ENCODE peak calls at places on chromosomes 16 and 17, in ten cellular contexts. H, G, J, M, Y, N, X, L, A and O are unnamed samples.

GRCh38 chr17:78986048-78986648 is 6.4 kb upstream of the LGALS3BP start:
- DNase-seq in X (no peak), A (peak; percentile 60), L (no peak), Y (no peak), J (no peak), H (peak; percentile 78), M (peak; percentile 41), G (peak; percentile 39), N (no peak), O (no peak)

GRCh38 chr16:78866556-78866955 is 734.0 kb downstream of the MAF start:
- DNase-seq in A (no peak), G (no peak), L (no peak), J (no peak), N (peak; percentile 57), X (no peak), Y (no peak), H (no peak), M (no peak), O (no peak)

GRCh38 chr16:47983999-47984580 is 171.7 kb downstream of the ABCC12 start:
- DNase-seq in Y (peak; percentile 83), L (no peak), X (no peak), J (no peak), A (no peak), G (no peak), N (no peak), M (no peak), H (no peak), O (no peak)

GRCh38 chr16:69522732-69523404 is 42.9 kb upstream of the NFAT5 start:
- DNase-seq in N (no peak), H (peak; percentile 57), X (no peak), M (peak; percentile 76), G (no peak), J (no peak), L (no peak), A (no peak), Y (no peak), O (no peak)

GRCh38 chr17:66255527-66255971 is 26.3 kb upstream of the APOH start:
- DNase-seq in X (no peak), J (no peak), A (no peak), M (no peak), L (no peak), H (no peak), Y (no peak), N (no peak), G (no peak), O (no peak)

GRCh38 chr17:76994237-76994637 is 126.0 kb downstream of the MGAT5B start:
- DNase-seq in N (no peak), G (no peak), L (no peak), H (no peak), A (no peak), J (no peak), X (no peak), M (peak; percentile 39), Y (no peak), O (no peak)

GRCh38 chr16:27333549-27333948 is 19.8 kb downstream of the IL4R start:
- DNase-seq in X (no peak), M (no peak), A (no peak), H (no peak), N (no peak), L (no peak), Y (no peak), G (no peak), J (no peak), O (no peak)

GRCh38 chr17:7004398-7005253 is 7.8 kb upstream of the RNASEK start:
- DNase-seq in X (no peak), Y (no peak), N (peak; percentile 47), G (peak; percentile 54), A (no peak), M (peak; percentile 85), H (peak; percentile 72), L (no peak), J (no peak), O (no peak)

GRCh38 chr16:3143189-3143588 is 8.4 kb downstream of the ZNF213 start:
- DNase-seq in A (no peak), L (no peak), N (no peak), G (no peak), M (no peak), J (no peak), Y (no peak), X (no peak), H (no peak), O (no peak)

GRCh38 chr16:3142770-3143169 is 7.9 kb downstream of the ZNF213 start:
- DNase-seq in A (no peak), H (no peak), M (no peak), L (no peak), G (no peak), Y (no peak), X (no peak), N (no peak), J (no peak), O (no peak)

GRCh38 chr16:3145151-3145550 is 10.3 kb downstream of the ZNF213 start:
- DNase-seq in L (no peak), J (no peak), X (no peak), Y (no peak), N (no peak), A (no peak), H (no peak), M (no peak), G (no peak), O (peak; percentile 50)

GRCh38 chr16:3144331-3144881 is 9.6 kb downstream of the ZNF213 start:
- DNase-seq in G (no peak), J (no peak), L (no peak), N (no peak), X (no peak), H (no peak), A (no peak), M (no peak), Y (no peak), O (peak; percentile 59)

DNA sequence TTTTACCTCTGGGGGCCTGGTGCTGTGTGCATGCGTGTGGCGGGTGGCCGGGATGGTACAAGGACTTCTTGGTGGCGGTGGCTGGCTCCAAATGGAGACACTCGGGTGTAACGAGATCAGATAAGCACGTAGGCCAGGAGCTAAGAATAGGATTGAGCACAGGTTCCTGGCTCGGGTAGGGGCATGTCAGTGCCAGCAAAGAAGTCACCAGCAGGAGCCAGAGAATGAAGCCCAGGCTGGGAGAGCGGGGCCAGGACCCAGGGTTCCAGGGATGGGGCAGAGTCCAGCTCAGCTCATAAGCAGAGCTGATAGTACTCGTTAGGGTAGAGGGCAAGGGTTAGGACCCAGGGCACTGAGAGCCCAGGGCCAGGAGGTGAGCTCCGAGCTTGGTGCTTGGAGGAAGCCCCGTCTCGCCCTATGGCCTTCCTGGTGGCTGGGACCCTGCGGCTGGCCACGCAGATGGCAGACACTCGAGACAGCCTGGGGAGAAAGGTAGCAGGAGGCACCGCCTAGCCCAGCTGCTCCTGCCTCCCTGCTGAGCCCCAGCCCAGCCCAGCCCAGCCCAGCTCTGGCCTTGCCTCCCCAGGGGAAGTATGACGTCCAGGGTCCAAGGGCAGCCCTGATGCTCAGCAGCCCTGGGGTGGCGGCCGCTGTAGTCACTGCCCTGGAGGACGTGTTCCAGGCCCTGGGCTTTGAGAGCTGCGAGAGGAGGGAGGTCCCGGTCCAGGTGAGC is 8.9 kb downstream of the ZNF213 start:
- DNase-seq in A (peak; percentile 89), X (no peak), Y (no peak), J (no peak), H (no peak), L (peak; percentile 63), G (no peak), M (no peak), N (no peak), O (no peak)
- TF ChIP-seq POLR2A in A (no peak), X (no peak), Y (peak; percentile 47), J (no peak), H (no peak), L (no peak), G (no peak), M (no peak), N (no peak), O (no peak)

GRCh38 chr17:40098846-40099626 is 1.4 kb downstream of the NR1D1 start:
- DNase-seq in M (peak; percentile 99), N (peak; percentile 99), G (peak; percentile 98), X (peak; percentile 100), Y (peak; percentile 100), A (peak; percentile 100), L (peak; percentile 100), H (peak; percentile 100), J (peak; percentile 100), O (peak; percentile 100)

GRCh38 chr17:40100419-40100668 is at the start of gene NR1D1:
- DNase-seq in J (no peak), H (no peak), A (no peak), M (no peak), L (no peak), X (no peak), Y (no peak), G (no peak), N (no peak), O (no peak)

GRCh38 chr17:40097931-40098845 is 2.2 kb downstream of the NR1D1 start:
- DNase-seq in G (no peak), N (peak; percentile 54), L (peak; percentile 74), A (peak; percentile 96), J (peak; percentile 75), Y (no peak), X (peak; percentile 81), M (no peak), H (peak; percentile 82), O (peak; percentile 91)

GRCh38 chr17:40100669-40101366 is 429 bp upstream of the NR1D1 start:
- DNase-seq in N (peak; percentile 99), J (peak; percentile 99), Y (peak; percentile 99), G (peak; percentile 99), L (peak; percentile 99), X (peak; percentile 99), H (peak; percentile 98), M (peak; percentile 100), A (peak; percentile 99), O (peak; percentile 100)

GRCh38 chr17:40099627-40100418 is 566 bp downstream of the NR1D1 start:
- DNase-seq in X (peak; percentile 48), L (peak; percentile 26), N (no peak), G (no peak), A (no peak), H (peak; percentile 71), Y (no peak), M (no peak), J (no peak), O (no peak)
- TF ChIP-seq POLR2A in X (no peak), L (no peak), N (no peak), G (peak; percentile 61), A (no peak), H (no peak), Y (no peak), M (no peak), J (no peak), O (no peak)

GRCh38 chr16:2428051-2428786 is 1.0 kb upstream of the CCNF start:
- DNase-seq in A (no peak), J (peak; percentile 39), L (no peak), Y (no peak), X (peak; percentile 62), H (peak; percentile 47), G (no peak), M (peak; percentile 44), N (peak; percentile 16), O (peak; percentile 67)
- TF ChIP-seq POLR2A in A (no peak), J (no peak), L (no peak), Y (no peak), X (no peak), H (no peak), G (no peak), M (no peak), N (no peak), O (no peak)

GRCh38 chr17:81510798-81511549 is 1.6 kb downstream of the ACTG1 start:
- DNase-seq in L (no peak), J (no peak), X (no peak), N (no peak), H (no peak), A (no peak), Y (no peak), G (no peak), M (peak; percentile 65), O (no peak)

GRCh38 chr17:81511550-81511799 is 1.1 kb downstream of the ACTG1 start:
- DNase-seq in J (no peak), N (no peak), G (peak; percentile 35), M (no peak), X (no peak), A (no peak), L (no peak), H (no peak), Y (no peak), O (no peak)

GRCh38 chr17:81509048-81509686 is 3.4 kb downstream of the ACTG1 start:
- DNase-seq in N (no peak), L (no peak), J (no peak), Y (no peak), G (no peak), X (no peak), H (no peak), M (peak; percentile 69), A (no peak), O (no peak)

GRCh38 chr17:81509687-81510523 is 2.7 kb downstream of the ACTG1 start:
- DNase-seq in G (no peak), M (peak; percentile 53), Y (no peak), N (no peak), X (no peak), A (no peak), L (no peak), J (no peak), H (peak; percentile 69), O (no peak)

GRCh38 chr17:81510524-81510797 is 2.1 kb downstream of the ACTG1 start:
- DNase-seq in X (no peak), Y (no peak), L (no peak), J (no peak), H (no peak), A (no peak), N (no peak), G (no peak), M (no peak), O (no peak)
- TF ChIP-seq POLR2A in X (no peak), Y (no peak), L (no peak), J (no peak), H (no peak), A (no peak), N (no peak), G (no peak), M (no peak), O (no peak)